ENCODE peak calls at places on chromosomes 2 and 18, in five cellular contexts. One of them, this sample, is unnamed.

GRCh38 chr2:68040078-68040477 is 22.7 kb downstream of the C1D start:
- DNase-seq in osteoblast: no peak
- DNase-seq in lower lobe of right lung: no peak
- DNase-seq in MCF 10A: no peak
- DNase-seq in colonic mucosa: no peak
- DNase-seq in this sample: no peak

GRCh38 chr18:75546964-75547363 is 119.5 kb upstream of the SMIM21 start:
- DNase-seq in colonic mucosa: no peak
- DNase-seq in lower lobe of right lung: no peak
- DNase-seq in MCF 10A: no peak
- DNase-seq in osteoblast: no peak
- DNase-seq in this sample: peak

GRCh38 chr2:86675104-86675503 is 45.0 kb upstream of the RMND5A start:
- DNase-seq in MCF 10A: no peak
- DNase-seq in osteoblast: no peak
- DNase-seq in lower lobe of right lung: no peak
- DNase-seq in colonic mucosa: no peak
- DNase-seq in this sample: no peak

GRCh38 chr2:100011272-100011711 is 131.1 kb downstream of the AFF3 start:
- DNase-seq in osteoblast: peak
- DNase-seq in MCF 10A: peak
- DNase-seq in lower lobe of right lung: no peak
- DNase-seq in colonic mucosa: no peak
- DNase-seq in this sample: peak

GRCh38 chr2:152034257-152034801 is 64.5 kb downstream of the CACNB4 start:
- DNase-seq in MCF 10A: no peak
- DNase-seq in colonic mucosa: no peak
- DNase-seq in osteoblast: no peak
- DNase-seq in lower lobe of right lung: no peak
- DNase-seq in this sample: no peak

GRCh38 chr18:46213295-46213694 is 109.1 kb downstream of the HAUS1 start:
- DNase-seq in colonic mucosa: no peak
- DNase-seq in lower lobe of right lung: no peak
- DNase-seq in MCF 10A: peak
- DNase-seq in osteoblast: no peak
- DNase-seq in this sample: no peak

GRCh38 chr18:57352761-57353136 is 392 bp downstream of the ST8SIA3 start:
- DNase-seq in osteoblast: no peak
- DNase-seq in colonic mucosa: no peak
- DNase-seq in MCF 10A: no peak
- DNase-seq in lower lobe of right lung: no peak
- DNase-seq in this sample: no peak

GRCh38 chr2:14715600-14715999 is 83.1 kb downstream of the LRATD1 start:
- DNase-seq in MCF 10A: no peak
- DNase-seq in osteoblast: no peak
- DNase-seq in lower lobe of right lung: no peak
- DNase-seq in colonic mucosa: no peak
- DNase-seq in this sample: no peak

GRCh38 chr2:11073251-11073650 is 82.0 kb upstream of the SLC66A3 start:
- DNase-seq in MCF 10A: peak
- DNase-seq in osteoblast: peak
- DNase-seq in lower lobe of right lung: no peak
- DNase-seq in colonic mucosa: peak
- DNase-seq in this sample: peak

GRCh38 chr2:234528410-234529150 is 31.7 kb upstream of the ARL4C start:
- DNase-seq in MCF 10A: no peak
- DNase-seq in colonic mucosa: no peak
- DNase-seq in lower lobe of right lung: no peak
- DNase-seq in osteoblast: no peak
- DNase-seq in this sample: no peak

GRCh38 chr18:9901377-9901776 is 12.4 kb upstream of the VAPA start:
- DNase-seq in MCF 10A: peak
- DNase-seq in colonic mucosa: no peak
- DNase-seq in lower lobe of right lung: no peak
- DNase-seq in osteoblast: no peak
- DNase-seq in this sample: no peak

GRCh38 chr2:54942373-54942772 is 107.9 kb downstream of the RTN4 start:
- DNase-seq in osteoblast: no peak
- DNase-seq in MCF 10A: no peak
- DNase-seq in colonic mucosa: no peak
- DNase-seq in lower lobe of right lung: no peak
- DNase-seq in this sample: peak

GRCh38 chr18:3995476-3996102 is 459.5 kb downstream of the DLGAP1 start:
- DNase-seq in colonic mucosa: peak
- DNase-seq in lower lobe of right lung: no peak
- DNase-seq in MCF 10A: peak
- DNase-seq in osteoblast: peak
- DNase-seq in this sample: no peak

GRCh38 chr18:21167641-21168372 is 56.2 kb upstream of the ROCK1 start:
- DNase-seq in MCF 10A: peak
- DNase-seq in lower lobe of right lung: no peak
- DNase-seq in colonic mucosa: peak
- DNase-seq in osteoblast: no peak
- DNase-seq in this sample: no peak

GRCh38 chr2:181197140-181197760 is 216.8 kb downstream of the UBE2E3 start:
- DNase-seq in colonic mucosa: no peak
- DNase-seq in MCF 10A: no peak
- DNase-seq in lower lobe of right lung: no peak
- DNase-seq in osteoblast: no peak
- DNase-seq in this sample: no peak

GRCh38 chr18:22551536-22552151 is 133.9 kb upstream of the CTAGE1 start:
- DNase-seq in osteoblast: no peak
- DNase-seq in lower lobe of right lung: no peak
- DNase-seq in MCF 10A: peak
- DNase-seq in colonic mucosa: no peak
- DNase-seq in this sample: no peak

GRCh38 chr2:168255103-168255502 is 7.7 kb upstream of the STK39 start:
- DNase-seq in MCF 10A: no peak
- DNase-seq in lower lobe of right lung: no peak
- DNase-seq in osteoblast: no peak
- DNase-seq in colonic mucosa: no peak
- DNase-seq in this sample: no peak

GRCh38 chr2:179749210-179749609 is 112.2 kb downstream of the ZNF385B start:
- DNase-seq in MCF 10A: peak
- DNase-seq in colonic mucosa: no peak
- DNase-seq in lower lobe of right lung: no peak
- DNase-seq in osteoblast: no peak
- DNase-seq in this sample: no peak

GRCh38 chr2:69482471-69482870 is 45.2 kb upstream of the NFU1 start:
- DNase-seq in lower lobe of right lung: no peak
- DNase-seq in colonic mucosa: no peak
- DNase-seq in osteoblast: no peak
- DNase-seq in MCF 10A: no peak
- DNase-seq in this sample: no peak

GRCh38 chr2:121502246-121502645 is 28.4 kb upstream of the RNU4ATAC start:
- DNase-seq in lower lobe of right lung: no peak
- DNase-seq in MCF 10A: peak
- DNase-seq in osteoblast: no peak
- DNase-seq in colonic mucosa: no peak
- DNase-seq in this sample: no peak

GRCh38 chr2:15797946-15798281 is 142.4 kb upstream of the MYCN start:
- DNase-seq in osteoblast: no peak
- DNase-seq in colonic mucosa: no peak
- DNase-seq in lower lobe of right lung: no peak
- DNase-seq in MCF 10A: no peak
- DNase-seq in this sample: no peak
- TF ChIP-seq CTCF in osteoblast: no peak
- TF ChIP-seq CTCF in colonic mucosa: no peak
- TF ChIP-seq CTCF in lower lobe of right lung: no peak
- TF ChIP-seq CTCF in MCF 10A: no peak
- TF ChIP-seq CTCF in this sample: no peak

GRCh38 chr2:153622285-153622684 is 143.7 kb upstream of the RPRM start:
- DNase-seq in osteoblast: no peak
- DNase-seq in MCF 10A: peak
- DNase-seq in colonic mucosa: no peak
- DNase-seq in lower lobe of right lung: no peak
- DNase-seq in this sample: no peak
- TF ChIP-seq CTCF in osteoblast: no peak
- TF ChIP-seq CTCF in MCF 10A: peak
- TF ChIP-seq CTCF in colonic mucosa: no peak
- TF ChIP-seq CTCF in lower lobe of right lung: no peak
- TF ChIP-seq CTCF in this sample: no peak

DNA sequence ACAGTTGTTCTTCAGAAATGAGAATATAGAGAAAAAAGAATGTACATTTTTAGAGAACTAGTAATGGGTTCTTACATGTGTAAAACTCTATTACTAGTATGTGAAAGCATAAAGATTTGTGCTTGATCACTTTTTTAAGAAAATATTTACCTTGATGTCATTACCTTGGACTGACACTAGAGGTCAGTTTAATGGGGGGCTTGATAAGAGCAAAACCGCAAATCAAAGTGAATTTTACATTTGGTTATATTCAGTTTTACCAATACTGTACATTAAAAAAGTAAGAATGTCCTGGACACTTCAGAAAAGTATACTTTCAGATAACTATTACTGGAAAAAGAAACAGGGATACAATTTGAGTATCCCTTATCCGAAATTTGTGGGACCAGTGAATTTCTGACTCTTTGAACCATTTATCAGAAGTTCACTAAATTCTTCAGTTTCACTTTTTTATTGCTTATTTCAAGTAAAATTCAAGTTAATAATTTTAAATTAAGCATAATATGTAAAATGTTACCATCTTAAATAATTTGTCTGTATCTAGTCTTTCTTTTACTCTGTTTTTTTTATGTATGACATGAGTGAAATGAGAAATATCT is 1149.5 kb downstream of the DSC3 start:
- DNase-seq in osteoblast: no peak
- DNase-seq in lower lobe of right lung: no peak
- DNase-seq in colonic mucosa: no peak
- DNase-seq in MCF 10A: peak
- DNase-seq in this sample: no peak
- TF ChIP-seq CTCF in osteoblast: peak
- TF ChIP-seq CTCF in lower lobe of right lung: peak
- TF ChIP-seq CTCF in colonic mucosa: no peak
- TF ChIP-seq CTCF in MCF 10A: peak
- TF ChIP-seq CTCF in this sample: peak

GRCh38 chr18:62802523-62802922 is 87.2 kb downstream of the PHLPP1 start:
- DNase-seq in osteoblast: no peak
- DNase-seq in MCF 10A: peak
- DNase-seq in colonic mucosa: no peak
- DNase-seq in lower lobe of right lung: no peak
- DNase-seq in this sample: no peak
- TF ChIP-seq CTCF in osteoblast: peak
- TF ChIP-seq CTCF in MCF 10A: peak
- TF ChIP-seq CTCF in colonic mucosa: no peak
- TF ChIP-seq CTCF in lower lobe of right lung: no peak
- TF ChIP-seq CTCF in this sample: peak